ENCODE peak calls at places on chromosomes 13 and 19, in four cellular contexts. M is pancreas, T is AG10803, F is cardiac fibroblast. H is an unnamed sample.

GRCh38 chr19:18239303-18239702 is 13.1 kb upstream of the PDE4C start:
- DNase-seq in M (no peak), T (no peak), F (peak; percentile 17), H (no peak)

GRCh38 chr19:37304190-37304883 is 66.6 kb upstream of the ZNF527 start:
- DNase-seq in M (no peak), T (no peak), F (peak; percentile 9), H (no peak)

GRCh38 chr19:3146677-3147100 is 10.9 kb downstream of the GNA15 start:
- DNase-seq in M (no peak), T (no peak), F (no peak), H (no peak)

GRCh38 chr19:8935460-8935859 is 74.7 kb downstream of the MUC16 start:
- DNase-seq in M (no peak), T (no peak), F (peak; percentile 1), H (no peak)

GRCh38 chr13:51298812-51299211 is 40.7 kb upstream of the SERPINE3 start:
- DNase-seq in M (no peak), T (no peak), F (peak; percentile 18), H (no peak)

GRCh38 chr19:33950141-33950805 is 153.6 kb downstream of the KCTD15 start:
- DNase-seq in M (no peak), T (peak; percentile 16), F (no peak), H (no peak)

GRCh38 chr13:35485451-35485850 is 9.0 kb upstream of the MAB21L1 start:
- DNase-seq in M (no peak), T (no peak), F (no peak), H (no peak)

GRCh38 chr19:36266375-36266961 is 51.6 kb downstream of the ZNF146 start:
- DNase-seq in M (no peak), T (no peak), F (peak; percentile 33), H (no peak)

GRCh38 chr19:3142292-3142670 is 6.4 kb downstream of the GNA15 start:
- DNase-seq in M (no peak), T (peak; percentile 90), F (peak; percentile 95), H (peak; percentile 89)

GRCh38 chr13:113489171-113489548 is 1.4 kb downstream of the DCUN1D2 start:
- DNase-seq in M (no peak), T (peak; percentile 28), F (no peak), H (no peak)

GRCh38 chr13:20178156-20178555 is 14.6 kb downstream of the GJB2 start:
- DNase-seq in M (no peak), T (no peak), F (no peak), H (no peak)

GRCh38 chr13:48731957-48732569 is 78.3 kb downstream of the CYSLTR2 start:
- DNase-seq in M (peak; percentile 25), T (peak; percentile 12), F (no peak), H (no peak)

GRCh38 chr19:30638889-30639288 is 266.7 kb downstream of the ZNF536 start:
- DNase-seq in M (no peak), T (no peak), F (no peak), H (no peak)

GRCh38 chr13:76729690-76730089 is 156.5 kb downstream of the KCTD12 start:
- DNase-seq in M (no peak), T (no peak), F (no peak), H (no peak)

GRCh38 chr19:33293255-33294057 is 8.9 kb downstream of the CEBPA start:
- DNase-seq in M (no peak), T (peak; percentile 79), F (peak; percentile 80), H (peak; percentile 84)

GRCh38 chr13:98089246-98089645 is 53.6 kb upstream of the FARP1 start:
- DNase-seq in M (no peak), T (peak; percentile 90), F (peak; percentile 94), H (peak; percentile 83)

GRCh38 chr13:80118507-80118906 is 222.4 kb downstream of the SPRY2 start:
- DNase-seq in M (no peak), T (no peak), F (no peak), H (no peak)

GRCh38 chr13:73849292-73849691 is 284.9 kb downstream of the KLF12 start:
- DNase-seq in M (no peak), T (peak; percentile 59), F (peak; percentile 67), H (peak; percentile 55)

GRCh38 chr13:100790405-100790804 is 115.8 kb upstream of the TMTC4 start:
- DNase-seq in M (no peak), T (no peak), F (no peak), H (no peak)

GRCh38 chr19:32336259-32337111 is 8.9 kb upstream of the ZNF507 start:
- DNase-seq in M (no peak), T (peak; percentile 44), F (peak; percentile 70), H (no peak)

GRCh38 chr19:43504426-43505185 is at the start of gene PHLDB3:
- DNase-seq in M (peak; percentile 45), T (peak; percentile 12), F (no peak), H (no peak)
- TF ChIP-seq CTCF in M (no peak), T (no peak), F (no peak), H (no peak)

GRCh38 chr19:55418185-55418584 is 10.6 kb upstream of the UBE2S start:
- DNase-seq in M (peak; percentile 45), T (peak; percentile 84), F (peak; percentile 89), H (peak; percentile 90)
- TF ChIP-seq CTCF in M (peak; percentile 55), T (peak; percentile 80), F (peak; percentile 62), H (peak; percentile 83)

DNA sequence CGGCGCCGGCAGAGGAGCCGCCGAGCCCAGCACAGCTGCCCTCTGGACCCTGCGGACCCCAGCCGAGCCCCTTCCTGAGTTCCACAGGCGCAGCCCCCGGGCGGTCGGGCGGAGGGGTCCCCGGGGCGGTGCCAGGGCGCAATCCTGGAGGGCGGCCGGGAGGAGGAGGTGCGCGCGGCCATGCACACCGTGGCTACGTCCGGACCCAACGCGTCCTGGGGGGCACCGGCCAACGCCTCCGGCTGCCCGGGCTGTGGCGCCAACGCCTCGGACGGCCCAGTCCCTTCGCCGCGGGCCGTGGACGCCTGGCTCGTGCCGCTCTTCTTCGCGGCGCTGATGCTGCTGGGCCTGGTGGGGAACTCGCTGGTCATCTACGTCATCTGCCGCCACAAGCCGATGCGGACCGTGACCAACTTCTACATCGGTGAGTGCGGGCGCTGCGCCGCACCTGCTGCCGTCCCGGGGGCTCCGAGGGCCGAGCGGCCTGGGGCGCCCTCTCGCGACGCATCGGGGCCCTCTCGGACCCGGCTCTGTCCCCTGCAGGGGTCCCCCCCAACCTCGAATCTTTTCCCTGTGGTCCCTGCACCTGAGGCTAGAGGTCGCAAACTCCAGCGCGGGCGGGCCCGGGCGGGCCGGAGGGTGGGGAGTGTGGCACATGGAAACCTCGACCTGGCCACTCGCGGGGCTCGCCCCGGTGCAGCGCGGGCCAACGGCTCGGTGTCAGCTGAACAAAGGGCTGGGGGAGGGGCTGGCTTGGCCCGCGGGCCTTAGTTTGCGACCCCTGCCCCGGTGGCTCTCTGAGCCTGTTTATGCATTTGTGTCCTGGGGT is at the start of gene KISS1R:
- DNase-seq in M (no peak), T (no peak), F (no peak), H (no peak)
- TF ChIP-seq CTCF in M (peak; percentile 16), T (peak; percentile 22), F (peak; percentile 25), H (peak; percentile 67)

GRCh38 chr19:49106648-49107135 is 7.5 kb upstream of the LIN7B start:
- DNase-seq in M (no peak), T (peak; percentile 50), F (peak; percentile 59), H (peak; percentile 33)
- TF ChIP-seq CTCF in M (peak; percentile 67), T (peak; percentile 72), F (peak; percentile 84), H (peak; percentile 94)

DNA sequence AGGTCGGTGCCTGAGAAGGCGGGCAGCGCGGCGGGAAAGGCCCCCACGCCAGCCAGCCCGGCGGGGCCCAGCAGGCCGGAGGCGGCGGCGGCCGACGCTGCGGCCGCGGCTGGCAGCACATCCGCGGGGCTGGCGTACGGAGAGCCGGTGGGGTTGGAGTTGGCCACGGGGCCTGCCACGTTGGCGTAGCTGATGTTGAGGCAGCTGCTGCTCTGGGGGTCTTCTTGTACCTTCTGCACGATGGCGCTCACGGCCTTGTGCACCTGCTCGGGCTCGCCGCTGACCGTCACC is 25.9 kb upstream of the NANOS2 start:
- DNase-seq in M (no peak), T (no peak), F (no peak), H (no peak)
- TF ChIP-seq CTCF in M (no peak), T (no peak), F (no peak), H (no peak)

GRCh38 chr19:57888494-57889231 is at the start of gene ZNF814:
- DNase-seq in M (peak; percentile 63), T (peak; percentile 79), F (peak; percentile 92), H (peak; percentile 28)
- TF ChIP-seq CTCF in M (no peak), T (peak; percentile 41), F (no peak), H (peak; percentile 71)

GRCh38 chr13:66691149-66691548 is 539.0 kb downstream of the PCDH9 start:
- DNase-seq in M (no peak), T (no peak), F (peak; percentile 22), H (no peak)

GRCh38 chr13:66693656-66694055 is 536.5 kb downstream of the PCDH9 start:
- DNase-seq in M (no peak), T (no peak), F (no peak), H (no peak)

GRCh38 chr13:66689628-66690027 is 540.5 kb downstream of the PCDH9 start:
- DNase-seq in M (no peak), T (no peak), F (peak; percentile 58), H (peak; percentile 12)

DNA sequence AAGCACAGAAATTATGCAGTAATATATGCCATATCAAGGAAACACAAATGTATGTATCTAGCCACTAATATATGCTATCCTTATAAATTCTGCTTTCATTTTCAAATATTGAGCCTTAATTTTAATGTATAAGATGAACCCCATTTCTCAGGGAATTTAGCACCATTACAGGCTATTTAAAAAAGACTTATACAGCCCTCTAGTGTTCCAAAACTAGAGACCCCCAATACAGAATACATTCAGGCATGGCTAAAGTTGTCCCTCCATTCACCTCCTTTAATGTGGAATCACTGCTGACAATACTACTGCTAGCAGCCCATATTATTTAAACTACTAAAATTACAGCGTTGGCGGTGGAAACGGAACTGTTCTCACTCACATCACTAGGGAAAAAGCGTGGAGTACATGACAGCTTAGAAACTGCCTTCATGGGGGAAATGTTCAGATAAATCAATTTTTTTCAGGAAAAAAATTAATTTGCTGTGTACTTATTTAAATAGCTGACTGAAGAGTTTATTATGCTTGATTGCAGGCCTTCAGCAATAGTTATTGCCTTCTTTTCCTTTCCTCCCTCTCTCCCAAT is 541.0 kb downstream of the PCDH9 start:
- DNase-seq in M (no peak), T (no peak), F (peak; percentile 26), H (no peak)
- TF ChIP-seq CTCF in M (no peak), T (peak; percentile 26), F (peak; percentile 29), H (peak; percentile 48)

H was measured in HFFc6.